ENCODE peak calls at places on chromosomes 13 and 19, in ten cellular contexts. X, M, T, Q, A, S, R, J, O and N are unnamed samples.

GRCh38 chr13:49498211-49498610 is 2.5 kb downstream of the PHF11 start:
- DNase-seq in X (no peak), M (no peak), T (no peak), Q (no peak), A (no peak), S (no peak), R (no peak), J (no peak), O (no peak), N (no peak)

GRCh38 chr13:59374720-59375119 is 789.0 kb downstream of the DIAPH3 start:
- DNase-seq in X (no peak), M (no peak), T (no peak), Q (no peak), A (no peak), S (no peak), R (no peak), J (no peak), O (no peak), N (no peak)

GRCh38 chr13:91381371-91381770 is 17.1 kb upstream of the GPC5 start:
- DNase-seq in X (no peak), M (no peak), T (no peak), Q (no peak), A (no peak), S (no peak), R (peak; percentile 27), J (no peak), O (no peak), N (no peak)

GRCh38 chr19:38665219-38665931 is 17.9 kb downstream of the ACTN4 start:
- DNase-seq in X (no peak), M (no peak), T (no peak), Q (no peak), A (no peak), S (no peak), R (no peak), J (no peak), O (peak; percentile 16), N (no peak)

GRCh38 chr19:7292950-7293794 is 1.0 kb downstream of the INSR start:
- DNase-seq in X (no peak), M (peak; percentile 13), T (no peak), Q (no peak), A (no peak), S (no peak), R (no peak), J (no peak), O (peak; percentile 76), N (peak; percentile 40)

GRCh38 chr19:29678484-29679106 is 13.3 kb downstream of the PLEKHF1 start:
- DNase-seq in X (no peak), M (no peak), T (no peak), Q (no peak), A (no peak), S (no peak), R (no peak), J (no peak), O (peak; percentile 88), N (no peak)

GRCh38 chr19:43524922-43525835 is 1.8 kb downstream of the ETHE1 start:
- DNase-seq in X (peak; percentile 43), M (peak; percentile 67), T (no peak), Q (no peak), A (peak; percentile 19), S (no peak), R (peak; percentile 85), J (peak; percentile 66), O (no peak), N (peak; percentile 73)

GRCh38 chr13:94251801-94252200 is 227.7 kb downstream of the DCT start:
- DNase-seq in X (no peak), M (no peak), T (no peak), Q (no peak), A (no peak), S (peak; percentile 68), R (no peak), J (no peak), O (no peak), N (peak; percentile 21)

GRCh38 chr19:15251749-15252397 is 19.6 kb upstream of the EPHX3 start:
- DNase-seq in X (no peak), M (no peak), T (no peak), Q (no peak), A (no peak), S (peak; percentile 90), R (peak; percentile 55), J (peak; percentile 23), O (peak; percentile 79), N (peak; percentile 96)